ENCODE peak calls at places on chromosomes 1 and 21, in nine cellular contexts. O is NCI-H2029, R is EH, D is mammary epithelial cell, K is fibroblast of gingiva, B is NCI-H1930, Y is caudate nucleus, S is NCI-H1694, X is anterior cingulate cortex. L is an unnamed sample.

GRCh38 chr1:162019006-162019405 is 4.7 kb downstream of the OLFML2B start:
- DNase-seq in O (peak), R (peak), D (peak), K (peak), B (no peak), Y (no peak), S (peak), X (peak), L (no peak)

GRCh38 chr1:93963585-93963984 is 54.4 kb upstream of the GCLM start:
- DNase-seq in O (no peak), R (no peak), D (no peak), K (no peak), B (no peak), Y (no peak), S (no peak), X (no peak), L (peak)

GRCh38 chr1:209400351-209401220 is 182.9 kb upstream of the CAMK1G start:
- DNase-seq in O (no peak), R (no peak), D (no peak), K (no peak), B (no peak), Y (no peak), S (no peak), X (no peak), L (no peak)

GRCh38 chr1:27349784-27350672 is 8.2 kb downstream of the SYTL1 start:
- DNase-seq in O (peak), R (peak), D (no peak), K (peak), B (peak), Y (no peak), S (peak), X (peak), L (peak)

GRCh38 chr1:184545601-184546000 is 158.8 kb downstream of the C1orf21 start:
- DNase-seq in O (no peak), R (peak), D (peak), K (peak), B (no peak), Y (no peak), S (no peak), X (no peak), L (peak)

GRCh38 chr1:45493116-45493697 is 2.2 kb upstream of the TESK2 start:
- DNase-seq in O (peak), R (peak), D (peak), K (peak), B (peak), Y (peak), S (peak), X (peak), L (no peak)

GRCh38 chr1:22841754-22842370 is 130.8 kb downstream of the LACTBL1 start:
- DNase-seq in O (no peak), R (no peak), D (no peak), K (peak), B (no peak), Y (peak), S (no peak), X (peak), L (no peak)

GRCh38 chr1:42335809-42336518 is 929 bp upstream of the FOXJ3 start:
- DNase-seq in O (peak), R (peak), D (peak), K (peak), B (peak), Y (no peak), S (no peak), X (no peak), L (no peak)

GRCh38 chr1:156123356-156124196 is 9.1 kb downstream of the LMNA start:
- DNase-seq in O (peak), R (peak), D (peak), K (peak), B (no peak), Y (peak), S (peak), X (peak), L (peak)

GRCh38 chr21:38985423-38986378 is 180.0 kb downstream of the ETS2 start:
- DNase-seq in O (peak), R (peak), D (peak), K (peak), B (no peak), Y (no peak), S (peak), X (no peak), L (peak)

GRCh38 chr1:8814870-8815269 is 2.6 kb downstream of the RERE start:
- DNase-seq in O (no peak), R (no peak), D (peak), K (no peak), B (no peak), Y (no peak), S (no peak), X (peak), L (no peak)